ENCODE peak calls at places on chromosome X, in eight cellular contexts. One of them, this sample, is unnamed.

GRCh38 chrX:8341814-8342590 is 122.6 kb upstream of the VCX3B start:
- DNase-seq in iPS DF 19.7: no peak
- DNase-seq in HFFc6: no peak
- DNase-seq in AG09309: no peak
- DNase-seq in natural killer cell treated with Interleukin-12 subunit alpha and Interleukin-12 subunit beta and Interleukin-15 and Interleukin-18, amount 100 ng/mL, for 72 hours: no peak
- DNase-seq in stimulated activated naive CD8-positive, alpha-beta T cell treated with anti-CD3 and anti-CD28 coated beads, Interleukin-15, amount 100 ng/mL, for 72 hours: no peak
- DNase-seq in aorta: no peak
- DNase-seq in AG04450: no peak
- DNase-seq in this sample: no peak

GRCh38 chrX:9597361-9598035 is 132.6 kb downstream of the TBL1X start:
- DNase-seq in iPS DF 19.7: no peak
- DNase-seq in stimulated activated naive CD8-positive, alpha-beta T cell treated with anti-CD3 and anti-CD28 coated beads, Interleukin-15, amount 100 ng/mL, for 72 hours: no peak
- DNase-seq in aorta: no peak
- DNase-seq in AG09309: no peak
- DNase-seq in natural killer cell treated with Interleukin-12 subunit alpha and Interleukin-12 subunit beta and Interleukin-15 and Interleukin-18, amount 100 ng/mL, for 72 hours: no peak
- DNase-seq in AG04450: no peak
- DNase-seq in HFFc6: no peak
- DNase-seq in this sample: no peak

GRCh38 chrX:49260221-49260985 is 4.1 kb downstream of the FOXP3 start:
- DNase-seq in AG04450: no peak
- DNase-seq in HFFc6: no peak
- DNase-seq in AG09309: no peak
- DNase-seq in stimulated activated naive CD8-positive, alpha-beta T cell treated with anti-CD3 and anti-CD28 coated beads, Interleukin-15, amount 100 ng/mL, for 72 hours: no peak
- DNase-seq in natural killer cell treated with Interleukin-12 subunit alpha and Interleukin-12 subunit beta and Interleukin-15 and Interleukin-18, amount 100 ng/mL, for 72 hours: no peak
- DNase-seq in iPS DF 19.7: no peak
- DNase-seq in aorta: no peak
- DNase-seq in this sample: no peak

GRCh38 chrX:140274761-140275525 is 229.9 kb downstream of the SOX3 start:
- DNase-seq in aorta: no peak
- DNase-seq in iPS DF 19.7: peak; percentile 40
- DNase-seq in AG04450: no peak
- DNase-seq in AG09309: no peak
- DNase-seq in stimulated activated naive CD8-positive, alpha-beta T cell treated with anti-CD3 and anti-CD28 coated beads, Interleukin-15, amount 100 ng/mL, for 72 hours: no peak
- DNase-seq in natural killer cell treated with Interleukin-12 subunit alpha and Interleukin-12 subunit beta and Interleukin-15 and Interleukin-18, amount 100 ng/mL, for 72 hours: no peak
- DNase-seq in HFFc6: no peak
- DNase-seq in this sample: no peak

GRCh38 chrX:292900-293897 is 12.0 kb downstream of the PLCXD1 start:
- DNase-seq in AG04450: no peak
- DNase-seq in natural killer cell treated with Interleukin-12 subunit alpha and Interleukin-12 subunit beta and Interleukin-15 and Interleukin-18, amount 100 ng/mL, for 72 hours: no peak
- DNase-seq in aorta: peak; percentile 42
- DNase-seq in HFFc6: no peak
- DNase-seq in iPS DF 19.7: no peak
- DNase-seq in stimulated activated naive CD8-positive, alpha-beta T cell treated with anti-CD3 and anti-CD28 coated beads, Interleukin-15, amount 100 ng/mL, for 72 hours: no peak
- DNase-seq in AG09309: no peak
- DNase-seq in this sample: no peak

GRCh38 chrX:17411189-17411588 is 36.2 kb downstream of the NHS start:
- DNase-seq in AG09309: no peak
- DNase-seq in natural killer cell treated with Interleukin-12 subunit alpha and Interleukin-12 subunit beta and Interleukin-15 and Interleukin-18, amount 100 ng/mL, for 72 hours: no peak
- DNase-seq in AG04450: no peak
- DNase-seq in HFFc6: no peak
- DNase-seq in stimulated activated naive CD8-positive, alpha-beta T cell treated with anti-CD3 and anti-CD28 coated beads, Interleukin-15, amount 100 ng/mL, for 72 hours: no peak
- DNase-seq in iPS DF 19.7: no peak
- DNase-seq in aorta: no peak
- DNase-seq in this sample: no peak

GRCh38 chrX:17846045-17846444 is 15.1 kb downstream of the RAI2 start:
- DNase-seq in AG09309: no peak
- DNase-seq in stimulated activated naive CD8-positive, alpha-beta T cell treated with anti-CD3 and anti-CD28 coated beads, Interleukin-15, amount 100 ng/mL, for 72 hours: no peak
- DNase-seq in natural killer cell treated with Interleukin-12 subunit alpha and Interleukin-12 subunit beta and Interleukin-15 and Interleukin-18, amount 100 ng/mL, for 72 hours: no peak
- DNase-seq in HFFc6: no peak
- DNase-seq in aorta: no peak
- DNase-seq in iPS DF 19.7: no peak
- DNase-seq in AG04450: no peak
- DNase-seq in this sample: no peak

GRCh38 chrX:123849096-123849495 is 10.8 kb upstream of the XIAP start:
- DNase-seq in natural killer cell treated with Interleukin-12 subunit alpha and Interleukin-12 subunit beta and Interleukin-15 and Interleukin-18, amount 100 ng/mL, for 72 hours: no peak
- DNase-seq in AG09309: no peak
- DNase-seq in iPS DF 19.7: no peak
- DNase-seq in AG04450: no peak
- DNase-seq in HFFc6: no peak
- DNase-seq in aorta: no peak
- DNase-seq in stimulated activated naive CD8-positive, alpha-beta T cell treated with anti-CD3 and anti-CD28 coated beads, Interleukin-15, amount 100 ng/mL, for 72 hours: no peak
- DNase-seq in this sample: no peak

GRCh38 chrX:43860646-43861370 is 21.4 kb downstream of the MAOB start:
- DNase-seq in stimulated activated naive CD8-positive, alpha-beta T cell treated with anti-CD3 and anti-CD28 coated beads, Interleukin-15, amount 100 ng/mL, for 72 hours: no peak
- DNase-seq in natural killer cell treated with Interleukin-12 subunit alpha and Interleukin-12 subunit beta and Interleukin-15 and Interleukin-18, amount 100 ng/mL, for 72 hours: no peak
- DNase-seq in iPS DF 19.7: no peak
- DNase-seq in AG04450: no peak
- DNase-seq in HFFc6: no peak
- DNase-seq in aorta: no peak
- DNase-seq in AG09309: no peak
- DNase-seq in this sample: no peak

GRCh38 chrX:82141942-82142341 is 940.0 kb downstream of the SH3BGRL start:
- DNase-seq in HFFc6: no peak
- DNase-seq in AG09309: no peak
- DNase-seq in aorta: no peak
- DNase-seq in natural killer cell treated with Interleukin-12 subunit alpha and Interleukin-12 subunit beta and Interleukin-15 and Interleukin-18, amount 100 ng/mL, for 72 hours: no peak
- DNase-seq in stimulated activated naive CD8-positive, alpha-beta T cell treated with anti-CD3 and anti-CD28 coated beads, Interleukin-15, amount 100 ng/mL, for 72 hours: no peak
- DNase-seq in iPS DF 19.7: no peak
- DNase-seq in AG04450: no peak
- DNase-seq in this sample: no peak

GRCh38 chrX:140447150-140447549 is 57.7 kb downstream of the SOX3 start:
- DNase-seq in natural killer cell treated with Interleukin-12 subunit alpha and Interleukin-12 subunit beta and Interleukin-15 and Interleukin-18, amount 100 ng/mL, for 72 hours: no peak
- DNase-seq in aorta: no peak
- DNase-seq in HFFc6: no peak
- DNase-seq in AG09309: no peak
- DNase-seq in stimulated activated naive CD8-positive, alpha-beta T cell treated with anti-CD3 and anti-CD28 coated beads, Interleukin-15, amount 100 ng/mL, for 72 hours: no peak
- DNase-seq in iPS DF 19.7: no peak
- DNase-seq in AG04450: no peak
- DNase-seq in this sample: no peak

GRCh38 chrX:53481816-53482485 is 47.8 kb upstream of the HSD17B10 start:
- DNase-seq in iPS DF 19.7: peak; percentile 45
- DNase-seq in natural killer cell treated with Interleukin-12 subunit alpha and Interleukin-12 subunit beta and Interleukin-15 and Interleukin-18, amount 100 ng/mL, for 72 hours: peak; percentile 64
- DNase-seq in AG09309: peak; percentile 25
- DNase-seq in HFFc6: peak; percentile 49
- DNase-seq in stimulated activated naive CD8-positive, alpha-beta T cell treated with anti-CD3 and anti-CD28 coated beads, Interleukin-15, amount 100 ng/mL, for 72 hours: peak; percentile 30
- DNase-seq in aorta: no peak
- DNase-seq in AG04450: peak; percentile 21
- DNase-seq in this sample: peak; percentile 18

GRCh38 chrX:32183066-32183465 is 1028.3 kb downstream of the DMD start:
- DNase-seq in AG09309: no peak
- DNase-seq in stimulated activated naive CD8-positive, alpha-beta T cell treated with anti-CD3 and anti-CD28 coated beads, Interleukin-15, amount 100 ng/mL, for 72 hours: no peak
- DNase-seq in AG04450: no peak
- DNase-seq in HFFc6: no peak
- DNase-seq in natural killer cell treated with Interleukin-12 subunit alpha and Interleukin-12 subunit beta and Interleukin-15 and Interleukin-18, amount 100 ng/mL, for 72 hours: no peak
- DNase-seq in iPS DF 19.7: no peak
- DNase-seq in aorta: no peak
- DNase-seq in this sample: no peak

GRCh38 chrX:100883654-100884053 is 9.5 kb upstream of the NOX1 start:
- DNase-seq in natural killer cell treated with Interleukin-12 subunit alpha and Interleukin-12 subunit beta and Interleukin-15 and Interleukin-18, amount 100 ng/mL, for 72 hours: no peak
- DNase-seq in stimulated activated naive CD8-positive, alpha-beta T cell treated with anti-CD3 and anti-CD28 coated beads, Interleukin-15, amount 100 ng/mL, for 72 hours: no peak
- DNase-seq in AG04450: no peak
- DNase-seq in AG09309: no peak
- DNase-seq in aorta: no peak
- DNase-seq in HFFc6: no peak
- DNase-seq in iPS DF 19.7: no peak
- DNase-seq in this sample: no peak

GRCh38 chrX:54178100-54178940 is 4.7 kb downstream of the FAM120C start:
- DNase-seq in stimulated activated naive CD8-positive, alpha-beta T cell treated with anti-CD3 and anti-CD28 coated beads, Interleukin-15, amount 100 ng/mL, for 72 hours: no peak
- DNase-seq in AG09309: peak; percentile 25
- DNase-seq in AG04450: peak; percentile 8
- DNase-seq in HFFc6: peak; percentile 67
- DNase-seq in natural killer cell treated with Interleukin-12 subunit alpha and Interleukin-12 subunit beta and Interleukin-15 and Interleukin-18, amount 100 ng/mL, for 72 hours: no peak
- DNase-seq in aorta: no peak
- DNase-seq in iPS DF 19.7: no peak
- DNase-seq in this sample: no peak

GRCh38 chrX:119736206-119736764 is 22.1 kb upstream of the SOWAHD start:
- DNase-seq in iPS DF 19.7: no peak
- DNase-seq in AG09309: no peak
- DNase-seq in aorta: no peak
- DNase-seq in HFFc6: no peak
- DNase-seq in stimulated activated naive CD8-positive, alpha-beta T cell treated with anti-CD3 and anti-CD28 coated beads, Interleukin-15, amount 100 ng/mL, for 72 hours: no peak
- DNase-seq in natural killer cell treated with Interleukin-12 subunit alpha and Interleukin-12 subunit beta and Interleukin-15 and Interleukin-18, amount 100 ng/mL, for 72 hours: no peak
- DNase-seq in AG04450: no peak
- DNase-seq in this sample: no peak

GRCh38 chrX:70168238-70169188 is 8.8 kb upstream of the DGAT2L6 start:
- DNase-seq in aorta: no peak
- DNase-seq in AG09309: peak; percentile 11
- DNase-seq in stimulated activated naive CD8-positive, alpha-beta T cell treated with anti-CD3 and anti-CD28 coated beads, Interleukin-15, amount 100 ng/mL, for 72 hours: no peak
- DNase-seq in iPS DF 19.7: no peak
- DNase-seq in HFFc6: peak; percentile 55
- DNase-seq in AG04450: peak; percentile 43
- DNase-seq in natural killer cell treated with Interleukin-12 subunit alpha and Interleukin-12 subunit beta and Interleukin-15 and Interleukin-18, amount 100 ng/mL, for 72 hours: no peak
- DNase-seq in this sample: no peak

GRCh38 chrX:104972737-104973136 is 247.8 kb downstream of the TEX13A start:
- DNase-seq in HFFc6: no peak
- DNase-seq in AG04450: no peak
- DNase-seq in aorta: no peak
- DNase-seq in AG09309: no peak
- DNase-seq in natural killer cell treated with Interleukin-12 subunit alpha and Interleukin-12 subunit beta and Interleukin-15 and Interleukin-18, amount 100 ng/mL, for 72 hours: no peak
- DNase-seq in stimulated activated naive CD8-positive, alpha-beta T cell treated with anti-CD3 and anti-CD28 coated beads, Interleukin-15, amount 100 ng/mL, for 72 hours: no peak
- DNase-seq in iPS DF 19.7: no peak
- DNase-seq in this sample: no peak

GRCh38 chrX:1389181-1389992 is 2.5 kb downstream of the SLC25A6 start:
- DNase-seq in stimulated activated naive CD8-positive, alpha-beta T cell treated with anti-CD3 and anti-CD28 coated beads, Interleukin-15, amount 100 ng/mL, for 72 hours: no peak
- DNase-seq in AG09309: no peak
- DNase-seq in iPS DF 19.7: no peak
- DNase-seq in natural killer cell treated with Interleukin-12 subunit alpha and Interleukin-12 subunit beta and Interleukin-15 and Interleukin-18, amount 100 ng/mL, for 72 hours: no peak
- DNase-seq in AG04450: no peak
- DNase-seq in aorta: peak; percentile 44
- DNase-seq in HFFc6: no peak
- DNase-seq in this sample: no peak

GRCh38 chrX:153438522-153438921 is 7.3 kb downstream of the TREX2 start:
- DNase-seq in iPS DF 19.7: no peak
- DNase-seq in AG09309: no peak
- DNase-seq in aorta: no peak
- DNase-seq in stimulated activated naive CD8-positive, alpha-beta T cell treated with anti-CD3 and anti-CD28 coated beads, Interleukin-15, amount 100 ng/mL, for 72 hours: no peak
- DNase-seq in HFFc6: no peak
- DNase-seq in natural killer cell treated with Interleukin-12 subunit alpha and Interleukin-12 subunit beta and Interleukin-15 and Interleukin-18, amount 100 ng/mL, for 72 hours: no peak
- DNase-seq in AG04450: no peak
- DNase-seq in this sample: no peak

GRCh38 chrX:118271770-118272169 is 74.1 kb upstream of the WDR44 start:
- DNase-seq in HFFc6: no peak
- DNase-seq in iPS DF 19.7: no peak
- DNase-seq in AG09309: no peak
- DNase-seq in AG04450: no peak
- DNase-seq in aorta: no peak
- DNase-seq in natural killer cell treated with Interleukin-12 subunit alpha and Interleukin-12 subunit beta and Interleukin-15 and Interleukin-18, amount 100 ng/mL, for 72 hours: no peak
- DNase-seq in stimulated activated naive CD8-positive, alpha-beta T cell treated with anti-CD3 and anti-CD28 coated beads, Interleukin-15, amount 100 ng/mL, for 72 hours: no peak
- DNase-seq in this sample: no peak

GRCh38 chrX:43973249-43973672 is at the start of gene NDP:
- DNase-seq in stimulated activated naive CD8-positive, alpha-beta T cell treated with anti-CD3 and anti-CD28 coated beads, Interleukin-15, amount 100 ng/mL, for 72 hours: no peak
- DNase-seq in AG04450: no peak
- DNase-seq in HFFc6: no peak
- DNase-seq in AG09309: no peak
- DNase-seq in aorta: no peak
- DNase-seq in natural killer cell treated with Interleukin-12 subunit alpha and Interleukin-12 subunit beta and Interleukin-15 and Interleukin-18, amount 100 ng/mL, for 72 hours: no peak
- DNase-seq in iPS DF 19.7: no peak
- DNase-seq in this sample: no peak

GRCh38 chrX:125378205-125378604 is 58.5 kb downstream of the TEX13C start:
- DNase-seq in stimulated activated naive CD8-positive, alpha-beta T cell treated with anti-CD3 and anti-CD28 coated beads, Interleukin-15, amount 100 ng/mL, for 72 hours: no peak
- DNase-seq in aorta: no peak
- DNase-seq in natural killer cell treated with Interleukin-12 subunit alpha and Interleukin-12 subunit beta and Interleukin-15 and Interleukin-18, amount 100 ng/mL, for 72 hours: no peak
- DNase-seq in AG09309: no peak
- DNase-seq in AG04450: no peak
- DNase-seq in HFFc6: no peak
- DNase-seq in iPS DF 19.7: no peak
- DNase-seq in this sample: no peak

GRCh38 chrX:45351478-45351877 is 150.8 kb upstream of the DIPK2B start:
- DNase-seq in AG04450: peak; percentile 33
- DNase-seq in iPS DF 19.7: no peak
- DNase-seq in HFFc6: peak; percentile 46
- DNase-seq in natural killer cell treated with Interleukin-12 subunit alpha and Interleukin-12 subunit beta and Interleukin-15 and Interleukin-18, amount 100 ng/mL, for 72 hours: no peak
- DNase-seq in stimulated activated naive CD8-positive, alpha-beta T cell treated with anti-CD3 and anti-CD28 coated beads, Interleukin-15, amount 100 ng/mL, for 72 hours: no peak
- DNase-seq in AG09309: peak; percentile 46
- DNase-seq in aorta: no peak
- DNase-seq in this sample: no peak

GRCh38 chrX:10685923-10686595 is 65.7 kb upstream of the MID1 start:
- DNase-seq in AG09309: no peak
- DNase-seq in iPS DF 19.7: no peak
- DNase-seq in AG04450: no peak
- DNase-seq in natural killer cell treated with Interleukin-12 subunit alpha and Interleukin-12 subunit beta and Interleukin-15 and Interleukin-18, amount 100 ng/mL, for 72 hours: no peak
- DNase-seq in stimulated activated naive CD8-positive, alpha-beta T cell treated with anti-CD3 and anti-CD28 coated beads, Interleukin-15, amount 100 ng/mL, for 72 hours: no peak
- DNase-seq in aorta: no peak
- DNase-seq in HFFc6: peak; percentile 3
- DNase-seq in this sample: no peak

GRCh38 chrX:144681501-144681900 is 565.8 kb upstream of the SPANXN1 start:
- DNase-seq in natural killer cell treated with Interleukin-12 subunit alpha and Interleukin-12 subunit beta and Interleukin-15 and Interleukin-18, amount 100 ng/mL, for 72 hours: no peak
- DNase-seq in aorta: no peak
- DNase-seq in AG04450: no peak
- DNase-seq in iPS DF 19.7: no peak
- DNase-seq in AG09309: peak; percentile 64
- DNase-seq in stimulated activated naive CD8-positive, alpha-beta T cell treated with anti-CD3 and anti-CD28 coated beads, Interleukin-15, amount 100 ng/mL, for 72 hours: no peak
- DNase-seq in HFFc6: no peak
- DNase-seq in this sample: no peak

GRCh38 chrX:110320588-110320987 is 2.7 kb upstream of the AMMECR1 start:
- DNase-seq in iPS DF 19.7: no peak
- DNase-seq in natural killer cell treated with Interleukin-12 subunit alpha and Interleukin-12 subunit beta and Interleukin-15 and Interleukin-18, amount 100 ng/mL, for 72 hours: no peak
- DNase-seq in AG09309: no peak
- DNase-seq in HFFc6: no peak
- DNase-seq in AG04450: no peak
- DNase-seq in stimulated activated naive CD8-positive, alpha-beta T cell treated with anti-CD3 and anti-CD28 coated beads, Interleukin-15, amount 100 ng/mL, for 72 hours: no peak
- DNase-seq in aorta: no peak
- DNase-seq in this sample: no peak

GRCh38 chrX:120456973-120457372 is 12.1 kb downstream of the LAMP2 start:
- DNase-seq in HFFc6: peak; percentile 7
- DNase-seq in natural killer cell treated with Interleukin-12 subunit alpha and Interleukin-12 subunit beta and Interleukin-15 and Interleukin-18, amount 100 ng/mL, for 72 hours: no peak
- DNase-seq in AG04450: no peak
- DNase-seq in iPS DF 19.7: no peak
- DNase-seq in stimulated activated naive CD8-positive, alpha-beta T cell treated with anti-CD3 and anti-CD28 coated beads, Interleukin-15, amount 100 ng/mL, for 72 hours: no peak
- DNase-seq in aorta: no peak
- DNase-seq in AG09309: peak; percentile 42
- DNase-seq in this sample: peak; percentile 70

GRCh38 chrX:20829665-20830481 is 544.3 kb upstream of the CNKSR2 start:
- DNase-seq in natural killer cell treated with Interleukin-12 subunit alpha and Interleukin-12 subunit beta and Interleukin-15 and Interleukin-18, amount 100 ng/mL, for 72 hours: no peak
- DNase-seq in AG04450: no peak
- DNase-seq in iPS DF 19.7: no peak
- DNase-seq in aorta: no peak
- DNase-seq in AG09309: no peak
- DNase-seq in stimulated activated naive CD8-positive, alpha-beta T cell treated with anti-CD3 and anti-CD28 coated beads, Interleukin-15, amount 100 ng/mL, for 72 hours: no peak
- DNase-seq in HFFc6: no peak
- DNase-seq in this sample: no peak

This sample was measured in AML-193.